ENCODE peak calls at places on chromosome 2, in six cellular contexts. One of them, this sample, is unnamed. For H3K36me3, the result is how much of the 10 kb centered on the place peaks cover.

GRCh38 chr2:17933251-17933650 is 54.8 kb downstream of the KCNS3 start:
- ATAC-seq in HCT116: no peak
- ATAC-seq in IMR-90: no peak
- ATAC-seq in body of pancreas: no peak
- ATAC-seq in gastrocnemius medialis: no peak
- ATAC-seq in heart left ventricle: no peak
- ATAC-seq in this sample: no peak

GRCh38 chr2:241702155-241702404 is 241 bp downstream of the ING5 start:
- ATAC-seq in HCT116: no peak
- ATAC-seq in gastrocnemius medialis: no peak
- ATAC-seq in body of pancreas: no peak
- ATAC-seq in IMR-90: peak
- ATAC-seq in heart left ventricle: no peak
- ATAC-seq in this sample: no peak

GRCh38 chr2:227480528-227480927 is 8.6 kb downstream of the AGFG1 start:
- ATAC-seq in HCT116: no peak
- ATAC-seq in heart left ventricle: no peak
- ATAC-seq in body of pancreas: no peak
- ATAC-seq in IMR-90: peak
- ATAC-seq in gastrocnemius medialis: no peak
- ATAC-seq in this sample: no peak

GRCh38 chr2:71554028-71554705 is 100.8 kb downstream of the DYSF start:
- ATAC-seq in gastrocnemius medialis: no peak
- ATAC-seq in heart left ventricle: no peak
- ATAC-seq in IMR-90: no peak
- ATAC-seq in HCT116: no peak
- ATAC-seq in body of pancreas: no peak
- ATAC-seq in this sample: no peak

GRCh38 chr2:241558532-241559488 is at the start of gene BOK:
- ATAC-seq in HCT116: peak
- ATAC-seq in heart left ventricle: peak
- ATAC-seq in gastrocnemius medialis: peak
- ATAC-seq in IMR-90: peak
- ATAC-seq in body of pancreas: peak
- ATAC-seq in this sample: peak

GRCh38 chr2:237307495-237307894 is 106.5 kb downstream of the COL6A3 start:
- ATAC-seq in HCT116: no peak
- ATAC-seq in gastrocnemius medialis: no peak
- ATAC-seq in body of pancreas: no peak
- ATAC-seq in IMR-90: no peak
- ATAC-seq in heart left ventricle: peak
- ATAC-seq in this sample: no peak

GRCh38 chr2:204127238-204127637 is 190.7 kb downstream of the ICOS start:
- ATAC-seq in IMR-90: no peak
- ATAC-seq in HCT116: no peak
- ATAC-seq in gastrocnemius medialis: no peak
- ATAC-seq in body of pancreas: no peak
- ATAC-seq in heart left ventricle: no peak
- ATAC-seq in this sample: no peak

GRCh38 chr2:111884592-111884964 is 585 bp upstream of the ANAPC1 start:
- ATAC-seq in body of pancreas: peak
- ATAC-seq in HCT116: peak
- ATAC-seq in heart left ventricle: no peak
- ATAC-seq in gastrocnemius medialis: peak
- ATAC-seq in IMR-90: peak
- ATAC-seq in this sample: peak

GRCh38 chr2:19225931-19226330 is 132.5 kb downstream of the OSR1 start:
- ATAC-seq in IMR-90: no peak
- ATAC-seq in gastrocnemius medialis: no peak
- ATAC-seq in heart left ventricle: no peak
- ATAC-seq in HCT116: no peak
- ATAC-seq in body of pancreas: no peak
- ATAC-seq in this sample: no peak

GRCh38 chr2:74872310-74872923 is 38.5 kb downstream of the HK2 start:
- ATAC-seq in IMR-90: no peak
- ATAC-seq in gastrocnemius medialis: no peak
- ATAC-seq in heart left ventricle: no peak
- ATAC-seq in body of pancreas: no peak
- ATAC-seq in HCT116: no peak
- ATAC-seq in this sample: no peak

GRCh38 chr2:161533218-161533617 is 91.0 kb upstream of the SLC4A10 start:
- ATAC-seq in HCT116: no peak
- ATAC-seq in IMR-90: no peak
- ATAC-seq in gastrocnemius medialis: no peak
- ATAC-seq in body of pancreas: no peak
- ATAC-seq in heart left ventricle: no peak
- ATAC-seq in this sample: no peak

GRCh38 chr2:50143822-50144575 is 887.9 kb downstream of the NRXN1 start:
- ATAC-seq in IMR-90: peak
- ATAC-seq in HCT116: no peak
- ATAC-seq in heart left ventricle: peak
- ATAC-seq in gastrocnemius medialis: no peak
- ATAC-seq in body of pancreas: peak
- ATAC-seq in this sample: peak

DNA sequence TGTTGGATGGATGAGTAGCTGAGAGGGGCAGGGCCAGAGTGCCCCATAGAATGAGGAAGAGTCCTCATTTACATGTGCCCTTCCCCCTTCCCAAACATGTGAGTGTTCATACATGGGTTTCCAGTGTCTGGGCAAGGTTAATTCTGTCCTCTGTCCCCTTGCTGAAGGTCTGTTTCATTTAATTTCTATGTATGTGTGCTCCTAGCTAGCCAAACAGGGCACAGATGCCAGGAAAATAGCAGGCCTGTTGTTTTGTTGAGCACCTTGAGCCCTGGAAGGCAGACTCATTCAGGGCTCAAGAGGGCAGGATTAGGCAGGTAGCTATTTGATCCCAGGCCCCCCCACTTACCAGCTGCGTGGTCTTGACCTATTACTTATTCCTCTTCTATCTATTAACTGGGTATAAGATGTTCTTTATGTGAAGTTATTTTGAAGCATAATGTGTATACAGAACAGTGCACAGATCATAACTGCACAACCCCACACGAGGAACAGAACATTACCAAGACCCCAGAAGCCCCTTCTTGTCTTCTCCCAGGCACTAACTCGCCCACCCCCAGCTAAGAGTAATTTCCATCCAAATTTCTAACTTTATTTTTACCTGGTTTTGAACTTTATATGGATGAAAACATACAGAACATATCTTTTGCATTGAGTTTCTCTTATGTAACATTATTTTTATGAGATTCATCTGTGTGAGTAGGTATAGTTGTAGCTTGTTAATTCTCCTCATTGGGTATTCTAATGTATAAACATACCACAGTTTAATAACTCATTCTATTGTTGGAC is 164.3 kb downstream of the RPIA start:
- ATAC-seq in IMR-90: no peak
- ATAC-seq in body of pancreas: no peak
- ATAC-seq in heart left ventricle: no peak
- ATAC-seq in gastrocnemius medialis: no peak
- ATAC-seq in HCT116: no peak
- ATAC-seq in this sample: no peak
- TF ChIP-seq POLR2A in IMR-90: no peak
- TF ChIP-seq POLR2A in body of pancreas: no peak
- TF ChIP-seq POLR2A in heart left ventricle: no peak
- TF ChIP-seq POLR2A in gastrocnemius medialis: no peak
- TF ChIP-seq POLR2A in HCT116: no peak
- TF ChIP-seq POLR2A in this sample: no peak

GRCh38 chr2:54656863-54657262 is 66.6 kb upstream of the EML6 start:
- ATAC-seq in HCT116: no peak
- ATAC-seq in IMR-90: no peak
- ATAC-seq in heart left ventricle: no peak
- ATAC-seq in gastrocnemius medialis: no peak
- ATAC-seq in body of pancreas: no peak
- ATAC-seq in this sample: no peak
- H3K36me3 ChIP-seq in HCT116: under half
- H3K36me3 ChIP-seq in IMR-90: under half
- H3K36me3 ChIP-seq in heart left ventricle: half or more
- H3K36me3 ChIP-seq in gastrocnemius medialis: under half
- H3K36me3 ChIP-seq in body of pancreas: under half
- H3K36me3 ChIP-seq in this sample: half or more

GRCh38 chr2:10935953-10936942 is 24.5 kb downstream of the KCNF1 start:
- ATAC-seq in gastrocnemius medialis: no peak
- ATAC-seq in IMR-90: peak
- ATAC-seq in HCT116: peak
- ATAC-seq in heart left ventricle: no peak
- ATAC-seq in body of pancreas: peak
- ATAC-seq in this sample: no peak
- TF ChIP-seq CTCF in gastrocnemius medialis: no peak
- TF ChIP-seq CTCF in IMR-90: peak
- TF ChIP-seq CTCF in HCT116: no peak
- TF ChIP-seq CTCF in heart left ventricle: no peak
- TF ChIP-seq CTCF in body of pancreas: no peak
- TF ChIP-seq CTCF in this sample: no peak

DNA sequence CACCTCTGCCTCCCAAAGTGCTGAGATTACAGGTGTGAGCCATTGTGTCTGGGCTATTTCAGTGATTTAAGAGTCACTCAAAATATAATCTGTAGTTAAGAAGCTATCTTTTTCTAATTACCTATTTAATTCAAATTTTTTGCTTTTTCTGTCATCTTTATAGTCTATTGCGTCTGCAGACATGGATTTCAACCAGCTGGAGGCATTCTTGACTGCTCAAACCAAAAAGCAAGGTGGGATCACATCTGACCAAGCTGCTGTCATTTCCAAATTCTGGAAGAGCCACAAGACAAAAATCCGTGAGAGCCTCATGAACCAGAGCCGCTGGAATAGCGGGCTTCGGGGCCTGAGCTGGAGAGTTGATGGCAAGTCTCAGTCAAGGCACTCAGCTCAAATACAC is 95.1 kb downstream of the COMMD1 start:
- ATAC-seq in IMR-90: no peak
- ATAC-seq in HCT116: no peak
- ATAC-seq in body of pancreas: no peak
- ATAC-seq in gastrocnemius medialis: no peak
- ATAC-seq in heart left ventricle: no peak
- ATAC-seq in this sample: no peak
- TF ChIP-seq POLR2A in IMR-90: no peak
- TF ChIP-seq POLR2A in HCT116: no peak
- TF ChIP-seq POLR2A in body of pancreas: no peak
- TF ChIP-seq POLR2A in gastrocnemius medialis: no peak
- TF ChIP-seq POLR2A in heart left ventricle: no peak
- TF ChIP-seq POLR2A in this sample: no peak

DNA sequence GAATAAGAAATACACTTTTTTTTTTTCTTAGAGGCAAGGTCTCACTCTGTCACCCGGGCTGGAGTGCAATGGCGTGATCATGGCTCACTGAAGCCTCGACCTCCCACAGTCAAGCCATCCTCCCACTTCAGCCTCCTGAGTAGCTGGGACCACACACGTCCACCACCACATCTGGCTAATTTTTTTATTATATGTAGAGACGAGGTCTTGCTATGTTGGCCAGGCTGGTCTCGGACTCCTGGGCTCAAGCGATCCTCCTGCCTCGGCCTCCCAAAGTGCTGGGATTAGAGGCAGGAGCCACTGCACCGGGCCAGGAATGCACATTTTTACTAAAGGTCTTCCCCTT is 2.4 kb downstream of the TGOLN2 start:
- ATAC-seq in gastrocnemius medialis: no peak
- ATAC-seq in HCT116: no peak
- ATAC-seq in IMR-90: no peak
- ATAC-seq in body of pancreas: no peak
- ATAC-seq in heart left ventricle: no peak
- ATAC-seq in this sample: no peak
- H3K36me3 ChIP-seq in gastrocnemius medialis: under half
- H3K36me3 ChIP-seq in HCT116: under half
- H3K36me3 ChIP-seq in IMR-90: under half
- H3K36me3 ChIP-seq in body of pancreas: under half
- H3K36me3 ChIP-seq in heart left ventricle: under half
- H3K36me3 ChIP-seq in this sample: under half

GRCh38 chr2:15973446-15974202 is 33.3 kb downstream of the MYCN start:
- ATAC-seq in gastrocnemius medialis: no peak
- ATAC-seq in body of pancreas: no peak
- ATAC-seq in HCT116: no peak
- ATAC-seq in IMR-90: no peak
- ATAC-seq in heart left ventricle: no peak
- ATAC-seq in this sample: no peak
- TF ChIP-seq CTCF in gastrocnemius medialis: no peak
- TF ChIP-seq CTCF in body of pancreas: no peak
- TF ChIP-seq CTCF in HCT116: no peak
- TF ChIP-seq CTCF in IMR-90: no peak
- TF ChIP-seq CTCF in heart left ventricle: no peak
- TF ChIP-seq CTCF in this sample: no peak

This sample was measured in gastroesophageal sphincter.